ENCODE peak calls at places on chromosomes 1 and 21, in five cellular contexts. X, J, I, T and H are unnamed samples.

GRCh38 chr21:37870229-37870628 is 46.0 kb downstream of the KCNJ6 start:
- DNase-seq in X (no peak), J (no peak), T (no peak), I (no peak), H (no peak)

GRCh38 chr1:9690440-9691107 is 39.0 kb downstream of the PIK3CD start:
- DNase-seq in I (no peak), J (no peak), X (peak), T (no peak), H (no peak)

GRCh38 chr1:82944192-82944591 is 1054.7 kb downstream of the TTLL7 start:
- DNase-seq in X (no peak), J (no peak), I (no peak), T (no peak), H (no peak)

GRCh38 chr1:8343044-8343443 is 25.1 kb downstream of the SLC45A1 start:
- DNase-seq in T (no peak), I (no peak), X (no peak), J (peak), H (no peak)

GRCh38 chr1:180131510-180131909 is 23.2 kb upstream of the QSOX1 start:
- DNase-seq in T (no peak), I (no peak), X (no peak), J (peak), H (no peak)

GRCh38 chr1:12158362-12159092 is 8.3 kb upstream of the TNFRSF1B start:
- DNase-seq in I (no peak), J (no peak), X (peak), T (no peak), H (no peak)

GRCh38 chr1:86788300-86789206 is 84.2 kb downstream of the SH3GLB1 start:
- DNase-seq in X (no peak), T (peak), I (peak), J (peak), H (no peak)

GRCh38 chr1:173149887-173150286 is 57.2 kb downstream of the TNFSF4 start:
- DNase-seq in X (no peak), T (no peak), I (peak), J (no peak), H (no peak)

GRCh38 chr1:167090289-167090942 is at the start of gene GPA33:
- DNase-seq in I (no peak), J (no peak), X (no peak), T (no peak), H (no peak)

GRCh38 chr1:87334351-87335174 is 5.9 kb downstream of the LMO4 start:
- DNase-seq in I (peak), J (no peak), T (peak), X (peak), H (no peak)

GRCh38 chr1:56200921-56201320 is 378.4 kb downstream of the PLPP3 start:
- DNase-seq in X (no peak), J (no peak), T (no peak), I (no peak), H (no peak)

GRCh38 chr1:26289158-26290059 is 9.5 kb downstream of the SH3BGRL3 start:
- DNase-seq in X (peak), I (no peak), T (peak), J (peak), H (peak)

GRCh38 chr1:42311897-42312296 is 23.1 kb downstream of the FOXJ3 start:
- DNase-seq in I (no peak), T (no peak), J (no peak), X (no peak), H (no peak)

GRCh38 chr1:3058263-3059030 is 10.6 kb upstream of the PRDM16 start:
- DNase-seq in I (no peak), T (no peak), X (no peak), J (no peak), H (no peak)

GRCh38 chr1:996851-997727 is 2.8 kb downstream of the HES4 start:
- DNase-seq in X (peak), J (no peak), T (no peak), I (no peak), H (no peak)

GRCh38 chr21:43597845-43598244 is 61.4 kb downstream of the HSF2BP start:
- DNase-seq in T (no peak), J (no peak), I (no peak), X (no peak), H (no peak)

GRCh38 chr1:78292361-78292760 is 198.4 kb upstream of the PTGFR start:
- DNase-seq in T (no peak), I (no peak), X (no peak), J (no peak), H (no peak)

GRCh38 chr1:41108696-41109284 is 87.3 kb upstream of the SLFNL1 start:
- DNase-seq in X (no peak), T (no peak), J (no peak), I (peak), H (no peak)

GRCh38 chr21:18832950-18833349 is 429.4 kb upstream of the TMPRSS15 start:
- DNase-seq in T (no peak), X (no peak), J (no peak), I (no peak), H (no peak)

GRCh38 chr1:44239337-44239960 is 26.2 kb downstream of the DMAP1 start:
- DNase-seq in J (peak), I (no peak), X (peak), T (no peak), H (no peak)

GRCh38 chr1:17585266-17585987 is 45.9 kb downstream of the ARHGEF10L start:
- DNase-seq in J (no peak), X (no peak), T (no peak), I (no peak), H (no peak)

GRCh38 chr1:222384536-222384935 is 163.4 kb downstream of the HHIPL2 start:
- DNase-seq in X (no peak), T (no peak), J (no peak), I (no peak), H (no peak)

GRCh38 chr1:178183796-178184195 is 89.9 kb downstream of the RASAL2 start:
- DNase-seq in X (no peak), J (no peak), T (no peak), I (no peak), H (no peak)

GRCh38 chr21:42003051-42003461 is 7.1 kb downstream of the ZBTB21 start:
- DNase-seq in X (no peak), J (no peak), I (no peak), T (no peak), H (no peak)

GRCh38 chr1:39639333-39640130 is at the start of gene HEYL:
- DNase-seq in T (peak), I (peak), J (peak), X (peak), H (no peak)

GRCh38 chr1:184755226-184756065 is 788 bp upstream of the EDEM3 start:
- DNase-seq in X (no peak), J (no peak), I (no peak), T (no peak), H (peak)

GRCh38 chr1:215768303-215768702 is 201.2 kb downstream of the KCTD3 start:
- DNase-seq in I (no peak), J (no peak), T (no peak), X (no peak), H (no peak)

GRCh38 chr1:29354511-29355098 is 118.3 kb downstream of the PTPRU start:
- DNase-seq in T (no peak), J (no peak), X (no peak), I (no peak), H (no peak)

GRCh38 chr1:20733361-20733975 is 965 bp upstream of the SH2D5 start:
- DNase-seq in I (no peak), T (no peak), X (no peak), J (no peak), H (no peak)

GRCh38 chr1:159077657-159077961 is 1.0 kb upstream of the AIM2 start:
- DNase-seq in I (no peak), J (no peak), X (no peak), T (no peak), H (no peak)

GRCh38 chr1:31753623-31754349 is 10.4 kb downstream of the ADGRB2 start:
- DNase-seq in I (peak), J (no peak), X (no peak), T (peak), H (peak)

GRCh38 chr1:198443374-198444233 is 96.9 kb downstream of the ATP6V1G3 start:
- DNase-seq in T (no peak), I (no peak), J (no peak), X (no peak), H (no peak)

GRCh38 chr1:110565565-110565964 is 40.6 kb downstream of the KCNA2 start:
- DNase-seq in J (no peak), X (no peak), T (no peak), I (no peak), H (peak)

GRCh38 chr1:180926164-180926981 is 13.7 kb downstream of the KIAA1614 start:
- DNase-seq in J (no peak), X (peak), T (peak), I (no peak), H (peak)

GRCh38 chr1:206490643-206491421 is 16.5 kb upstream of the RASSF5 start:
- DNase-seq in J (peak), X (no peak), T (no peak), I (no peak), H (no peak)

GRCh38 chr1:23362218-23362713 is 7.4 kb downstream of the ZNF436 start:
- DNase-seq in T (no peak), J (no peak), X (no peak), I (no peak), H (no peak)
- H3K4me3 ChIP-seq in T (no peak), J (no peak), X (no peak), I (no peak), H (no peak)

DNA sequence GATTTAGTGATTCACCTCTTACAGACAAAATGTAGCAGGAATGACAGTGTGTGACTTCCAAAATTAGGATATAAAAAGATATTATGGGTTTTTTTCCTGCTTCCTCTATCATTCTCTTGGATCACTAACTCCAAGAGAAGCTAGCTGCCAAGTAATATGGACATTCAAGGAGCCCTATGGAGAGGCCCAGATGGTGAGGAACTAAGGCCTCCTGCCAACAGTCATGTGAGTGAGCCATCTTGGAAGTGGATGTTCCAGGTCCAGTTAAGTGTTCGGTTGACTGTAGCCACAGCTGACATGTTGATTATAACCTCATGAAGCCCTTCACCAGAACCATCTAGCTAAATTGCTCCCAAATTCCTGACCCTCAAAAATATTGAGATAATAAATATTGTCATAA is 38.8 kb downstream of the CD160 start:
- DNase-seq in X (no peak), J (no peak), I (no peak), T (no peak), H (no peak)
- H3K4me3 ChIP-seq in X (no peak), J (no peak), I (no peak), T (no peak), H (no peak)

GRCh38 chr1:231601775-231602674 is 24.6 kb upstream of the DISC1 start:
- DNase-seq in T (no peak), X (no peak), I (no peak), J (no peak), H (no peak)

GRCh38 chr1:231605389-231606100 is 21.0 kb upstream of the DISC1 start:
- DNase-seq in J (no peak), I (no peak), X (no peak), T (no peak), H (no peak)

GRCh38 chr1:231602675-231602984 is 24.0 kb upstream of the DISC1 start:
- DNase-seq in T (no peak), X (no peak), J (no peak), I (no peak), H (no peak)

GRCh38 chr1:231603598-231604275 is 22.9 kb upstream of the DISC1 start:
- DNase-seq in I (no peak), J (no peak), T (no peak), X (no peak), H (no peak)

DNA sequence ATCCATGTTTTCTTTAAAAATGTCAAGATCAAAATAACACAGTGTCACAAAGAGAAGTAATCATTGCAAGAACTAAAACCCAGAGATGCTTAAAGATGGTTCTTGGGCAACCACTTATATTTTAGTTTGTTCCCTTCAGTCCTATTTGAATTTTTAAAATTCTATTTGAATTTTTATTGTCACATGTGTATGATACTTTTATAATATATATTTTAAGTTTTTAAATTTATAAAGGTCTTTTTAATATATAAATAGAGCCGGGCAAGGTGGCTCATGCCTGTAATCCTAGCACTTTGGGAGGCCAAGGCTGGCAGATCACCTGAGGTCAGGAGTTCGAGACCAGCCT is 22.3 kb upstream of the DISC1 start:
- DNase-seq in J (no peak), I (no peak), T (no peak), X (no peak), H (no peak)
- H3K4me3 ChIP-seq in J (peak), I (no peak), T (no peak), X (no peak), H (no peak)

GRCh38 chr21:23522750-23523149 is 2084.5 kb downstream of the MRPL39 start:
- DNase-seq in X (no peak), I (no peak), J (no peak), T (no peak), H (no peak)

GRCh38 chr21:23524685-23525084 is 2082.6 kb downstream of the MRPL39 start:
- DNase-seq in X (no peak), I (no peak), T (no peak), J (no peak), H (no peak)
- H3K4me3 ChIP-seq in X (no peak), I (no peak), T (no peak), J (no peak), H (no peak)